ENCODE peak calls at places on chromosomes 7 and 10, in four cellular contexts. D is ovary, K is IMR-90, S is heart left ventricle. B is an unnamed sample.

GRCh38 chr10:124197301-124198148 is 104.1 kb upstream of the CHST15 start:
- DNase-seq in D (no peak), K (no peak), S (no peak), B (peak)

GRCh38 chr10:72764151-72764550 is 72.2 kb downstream of the MCU start:
- DNase-seq in D (no peak), K (peak), S (no peak), B (no peak)

GRCh38 chr10:110960333-110960712 is 40.9 kb downstream of the SHOC2 start:
- DNase-seq in D (no peak), K (no peak), S (no peak), B (no peak)

GRCh38 chr10:95560288-95561199 is 627 bp downstream of the SORBS1 start:
- DNase-seq in D (peak), K (peak), S (peak), B (peak)

GRCh38 chr10:49360271-49361177 is 35.4 kb downstream of the DRGX start:
- DNase-seq in D (no peak), K (no peak), S (peak), B (no peak)

GRCh38 chr10:126073606-126074005 is 177.2 kb downstream of the FANK1 start:
- DNase-seq in D (no peak), K (peak), S (no peak), B (no peak)

GRCh38 chr7:16091951-16092350 is 329.4 kb downstream of the CRPPA start:
- DNase-seq in D (no peak), K (no peak), S (no peak), B (no peak)

GRCh38 chr10:117346574-117346973 is 28.7 kb downstream of the PDZD8 start:
- DNase-seq in D (no peak), K (no peak), S (no peak), B (no peak)

GRCh38 chr10:99522511-99523250 is 10.1 kb upstream of the NKX2-3 start:
- DNase-seq in D (no peak), K (no peak), S (no peak), B (no peak)

GRCh38 chr7:87220734-87221215 is 1.2 kb upstream of the TMEM243 start:
- DNase-seq in D (no peak), K (no peak), S (no peak), B (no peak)

GRCh38 chr7:93601363-93601762 is 26.8 kb upstream of the CALCR start:
- DNase-seq in D (no peak), K (no peak), S (no peak), B (no peak)

GRCh38 chr10:30346615-30347014 is 2.5 kb downstream of the MTPAP start:
- DNase-seq in D (no peak), K (no peak), S (no peak), B (no peak)

GRCh38 chr7:80106498-80107113 is 28.0 kb upstream of the GNAI1 start:
- DNase-seq in D (no peak), K (no peak), S (no peak), B (no peak)

GRCh38 chr10:34297551-34298370 is 517.3 kb downstream of the PARD3 start:
- DNase-seq in D (no peak), K (peak), S (no peak), B (no peak)

GRCh38 chr7:69953319-69954067 is 355.2 kb downstream of the AUTS2 start:
- DNase-seq in D (no peak), K (no peak), S (no peak), B (no peak)

GRCh38 chr7:33868151-33868550 is 37.2 kb upstream of the BMPER start:
- DNase-seq in D (no peak), K (peak), S (no peak), B (no peak)

GRCh38 chr7:155223503-155223902 is 74.2 kb upstream of the INSIG1 start:
- DNase-seq in D (no peak), K (no peak), S (no peak), B (no peak)

GRCh38 chr10:71696635-71697326 is 22.8 kb downstream of the C10orf105 start:
- DNase-seq in D (peak), K (no peak), S (peak), B (no peak)

GRCh38 chr7:147639037-147639436 is 951.5 kb upstream of the C7orf33 start:
- DNase-seq in D (no peak), K (no peak), S (no peak), B (no peak)

GRCh38 chr7:150716368-150716767 is at the start of gene GIMAP1:
- DNase-seq in D (no peak), K (no peak), S (peak), B (no peak)

GRCh38 chr10:12471135-12471534 is 121.8 kb downstream of the CAMK1D start:
- DNase-seq in D (no peak), K (no peak), S (no peak), B (no peak)

GRCh38 chr7:150326657-150327268 is 3.4 kb upstream of the ACTR3C start:
- DNase-seq in D (no peak), K (no peak), S (no peak), B (no peak)

GRCh38 chr10:108348215-108348614 is 1183.7 kb upstream of the SORCS1 start:
- DNase-seq in D (no peak), K (no peak), S (no peak), B (no peak)

GRCh38 chr10:125448596-125448995 is 234.4 kb downstream of the TEX36 start:
- DNase-seq in D (no peak), K (peak), S (no peak), B (no peak)

GRCh38 chr10:120437541-120437940 is 19.5 kb upstream of the PLPP4 start:
- DNase-seq in D (no peak), K (no peak), S (no peak), B (no peak)

GRCh38 chr10:121627810-121628209 is 29.6 kb upstream of the FGFR2 start:
- DNase-seq in D (no peak), K (no peak), S (peak), B (no peak)

GRCh38 chr10:92027141-92027540 is 103.6 kb downstream of the BTAF1 start:
- DNase-seq in D (no peak), K (peak), S (no peak), B (no peak)

GRCh38 chr7:68678196-68678595 is 920.1 kb upstream of the AUTS2 start:
- DNase-seq in D (no peak), K (no peak), S (no peak), B (no peak)

GRCh38 chr10:124522903-124523260 is 61.3 kb downstream of the LHPP start:
- DNase-seq in D (peak), K (no peak), S (no peak), B (no peak)

GRCh38 chr7:134368851-134369533 is 52.3 kb upstream of the SLC35B4 start:
- DNase-seq in D (no peak), K (peak), S (no peak), B (no peak)

GRCh38 chr7:155124706-155125105 is 54.6 kb downstream of the HTR5A start:
- DNase-seq in D (no peak), K (no peak), S (no peak), B (no peak)

DNA sequence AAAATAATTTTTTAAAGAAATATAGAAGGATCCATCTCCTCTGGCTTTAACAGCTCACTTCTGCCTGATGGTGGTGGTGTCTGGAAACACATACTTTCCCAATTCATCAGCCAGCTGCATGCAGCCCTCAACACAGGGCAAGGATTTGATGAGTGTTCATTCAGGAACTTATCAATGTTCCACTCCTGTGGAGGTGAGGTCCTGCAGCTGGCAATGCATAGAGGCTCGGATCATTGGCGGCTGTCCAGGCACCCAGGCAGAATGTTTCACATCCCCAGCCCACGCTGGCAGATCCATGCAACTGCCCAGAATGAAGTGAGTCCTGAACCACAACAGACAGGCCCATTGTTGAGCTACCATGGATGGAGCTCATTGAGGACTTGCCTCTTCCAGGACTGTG is 55.2 kb upstream of the KCNMA1 start:
- DNase-seq in D (no peak), K (peak), S (no peak), B (no peak)
- TF ChIP-seq CTCF in D (no peak), K (peak), S (no peak), B (no peak)

GRCh38 chr7:7257899-7258692 is 75.8 kb downstream of the C1GALT1 start:
- DNase-seq in D (no peak), K (peak), S (no peak), B (no peak)
- H3K4me3 ChIP-seq in D (no peak), K (no peak), S (no peak), B (no peak)

GRCh38 chr7:44045226-44046014 is 918 bp downstream of the DBNL start:
- DNase-seq in D (no peak), K (no peak), S (no peak), B (no peak)
- H3K27ac ChIP-seq in D (no peak), K (peak), S (peak), B (peak)

DNA sequence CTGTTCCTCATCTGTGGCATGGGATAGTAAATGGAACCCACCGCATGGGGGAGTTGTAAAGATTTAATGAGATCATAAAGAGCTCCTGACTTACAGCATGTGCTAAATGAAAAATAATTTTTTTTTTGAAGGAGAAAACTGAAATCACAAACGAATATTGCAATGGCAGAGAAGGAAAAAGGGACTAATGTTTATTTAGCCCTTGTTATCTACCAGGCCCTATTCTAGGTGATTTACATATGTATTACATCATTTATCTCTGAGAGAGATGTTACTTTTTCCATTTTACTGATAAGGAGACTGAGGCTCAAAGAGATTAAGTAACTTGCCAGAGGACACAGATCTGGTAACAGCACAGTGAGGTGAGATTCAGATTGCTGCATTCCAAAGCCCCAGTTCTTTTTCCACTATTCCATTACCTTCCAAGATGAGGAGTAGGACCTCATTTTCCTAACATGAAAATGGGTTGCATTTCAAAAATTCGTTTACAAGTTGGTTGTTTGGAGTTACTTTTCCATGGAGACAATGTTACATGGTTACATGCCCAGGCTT is 28.6 kb downstream of the VCL start:
- DNase-seq in D (no peak), K (no peak), S (no peak), B (no peak)
- TF ChIP-seq CTCF in D (no peak), K (no peak), S (no peak), B (no peak)

GRCh38 chr10:17453035-17453376 is 1.4 kb downstream of the ST8SIA6 start:
- DNase-seq in D (no peak), K (no peak), S (no peak), B (no peak)
- H3K4me3 ChIP-seq in D (no peak), K (peak), S (peak), B (peak)

GRCh38 chr7:108245523-108246226 is 115.5 kb upstream of the LAMB4 start:
- DNase-seq in D (no peak), K (no peak), S (no peak), B (no peak)
- H3K27ac ChIP-seq in D (no peak), K (peak), S (no peak), B (peak)

GRCh38 chr7:114539575-114539974 is 125.0 kb downstream of the FOXP2 start:
- DNase-seq in D (peak), K (peak), S (no peak), B (no peak)
- TF ChIP-seq CTCF in D (no peak), K (peak), S (no peak), B (no peak)